ENCODE peak calls at places on chromosomes 16 and 17, in seven cellular contexts. W is IMR-90, M is H9, K is mesenchymal stem cell, T is H1, G is trophoblast cell, N is mesendoderm. H is an unnamed sample.

GRCh38 chr17:19911033-19911432 is 43.3 kb upstream of the ULK2 start:
- DNase-seq in N (peak), K (no peak), W (no peak), G (no peak), M (no peak), T (no peak), H (no peak)

GRCh38 chr16:85335584-85336492 is 223.6 kb upstream of the CIBAR2 start:
- DNase-seq in N (no peak), T (no peak), W (peak), G (no peak), K (peak), M (no peak), H (no peak)

GRCh38 chr16:56912746-56913703 is 18.9 kb upstream of the HERPUD1 start:
- DNase-seq in G (peak), T (no peak), K (peak), N (no peak), M (no peak), W (peak), H (no peak)

GRCh38 chr17:78653382-78653781 is 76.2 kb upstream of the DNAH17 start:
- DNase-seq in G (no peak), K (no peak), T (no peak), M (no peak), N (no peak), W (peak), H (no peak)

GRCh38 chr17:16255481-16255901 is 38.5 kb downstream of the PIGL start:
- DNase-seq in N (peak), W (peak), G (no peak), K (no peak), M (peak), T (peak), H (peak)

GRCh38 chr17:27879987-27880608 is 13.1 kb downstream of the LYRM9 start:
- DNase-seq in T (peak), W (peak), M (peak), N (peak), K (peak), G (peak), H (peak)

GRCh38 chr16:11190585-11191565 is 65.1 kb downstream of the SOCS1 start:
- DNase-seq in T (no peak), M (no peak), G (no peak), K (no peak), N (no peak), W (peak), H (no peak)

GRCh38 chr17:3271072-3271848 is 26.9 kb downstream of the OR3A1 start:
- DNase-seq in K (no peak), W (no peak), N (no peak), T (no peak), G (no peak), M (no peak), H (no peak)

GRCh38 chr16:23898682-23899430 is 63.1 kb downstream of the PRKCB start:
- DNase-seq in K (no peak), M (no peak), N (no peak), T (no peak), G (no peak), W (no peak), H (no peak)
- H2AK5ac ChIP-seq in K (no peak), M (no peak), N (no peak), T (no peak), G (no peak), W (no peak), H (no peak)

GRCh38 chr16:69924777-69925191 is 26.4 kb upstream of the CLEC18A start:
- DNase-seq in N (peak), K (peak), T (no peak), W (peak), G (no peak), M (no peak), H (no peak)
- H3K4me2 ChIP-seq in N (no peak), K (no peak), T (no peak), W (peak), G (peak), M (no peak), H (no peak)

GRCh38 chr17:10268005-10268404 is 69.6 kb upstream of the GAS7 start:
- DNase-seq in K (no peak), M (no peak), T (no peak), G (no peak), W (no peak), N (no peak), H (no peak)

GRCh38 chr17:10271004-10271620 is 72.7 kb upstream of the GAS7 start:
- DNase-seq in M (no peak), W (no peak), N (no peak), K (no peak), T (no peak), G (no peak), H (no peak)

GRCh38 chr17:10265100-10265810 is 66.8 kb upstream of the GAS7 start:
- DNase-seq in N (no peak), W (peak), T (no peak), K (peak), G (no peak), M (no peak), H (no peak)

GRCh38 chr17:10266477-10266876 is 68.1 kb upstream of the GAS7 start:
- DNase-seq in G (no peak), W (no peak), T (no peak), M (no peak), N (no peak), K (no peak), H (no peak)

DNA sequence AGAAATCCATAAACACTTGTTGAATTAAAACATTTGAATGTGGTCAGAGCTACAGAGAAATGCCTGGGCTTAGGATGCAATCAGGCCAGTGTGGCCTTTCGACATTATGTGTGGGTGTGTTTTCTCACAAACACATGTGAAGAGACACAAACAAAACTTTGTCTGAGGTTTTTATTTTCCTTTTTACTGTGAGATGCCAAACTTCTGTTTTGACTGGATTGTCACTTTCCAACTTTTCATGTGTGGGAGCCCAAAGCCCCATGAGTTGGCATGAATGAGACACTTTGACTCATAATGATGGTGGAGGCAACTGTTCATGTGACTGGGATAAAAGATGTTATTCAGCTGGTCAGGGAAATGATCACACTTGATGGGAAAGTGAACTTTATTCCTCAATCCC is 71.9 kb upstream of the GAS7 start:
- DNase-seq in T (no peak), K (no peak), M (no peak), N (no peak), W (no peak), G (no peak), H (no peak)
- H2AK5ac ChIP-seq in T (no peak), K (no peak), M (no peak), N (no peak), W (no peak), G (no peak), H (no peak)

DNA sequence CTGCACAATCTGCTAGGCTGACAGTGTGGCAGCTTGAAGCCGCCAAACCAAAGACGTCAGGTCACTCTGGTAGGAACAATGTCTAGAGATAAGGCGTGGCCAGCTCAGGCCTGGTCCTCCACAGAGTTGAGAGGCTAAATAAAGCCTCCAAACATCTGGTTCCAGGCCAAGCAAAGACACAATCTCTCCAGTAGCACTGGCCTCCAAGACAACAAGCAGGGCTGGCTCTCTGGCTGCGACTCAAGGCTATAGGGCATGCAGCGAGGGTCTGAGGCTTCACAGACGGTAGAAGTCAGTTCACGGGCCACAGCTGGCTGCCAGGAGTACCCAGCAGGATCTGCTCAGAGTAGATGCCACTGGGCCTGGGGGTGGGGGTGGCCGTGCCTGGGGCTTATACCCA is 75.6 kb downstream of the ABR start:
- DNase-seq in W (no peak), T (no peak), N (no peak), K (no peak), M (no peak), G (no peak), H (no peak)
- H3K4me2 ChIP-seq in W (no peak), T (no peak), N (no peak), K (no peak), M (no peak), G (no peak), H (no peak)

GRCh38 chr16:29111421-29111820 is 126.6 kb downstream of the LAT start:
- DNase-seq in K (no peak), T (no peak), W (no peak), G (no peak), N (no peak), M (no peak), H (no peak)

DNA sequence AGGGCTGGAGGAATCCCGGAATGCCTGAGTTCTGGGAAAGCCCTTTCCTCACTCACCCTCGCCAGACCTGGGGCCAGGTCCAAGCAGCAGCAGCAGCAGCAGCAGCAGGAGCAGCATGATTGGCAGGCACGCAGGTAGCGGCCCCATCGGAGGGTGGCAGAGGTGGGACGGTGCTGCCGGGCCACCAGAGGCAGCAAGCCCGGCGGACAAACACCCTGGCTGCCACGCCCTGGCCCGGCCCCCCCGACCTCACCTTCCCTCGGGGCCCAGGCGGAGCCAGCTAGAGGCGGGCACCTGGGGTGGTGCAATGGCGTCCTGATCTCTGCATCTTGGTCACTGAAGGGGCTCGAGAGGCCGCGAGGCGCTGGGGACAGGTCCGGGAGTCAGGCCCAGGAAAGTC is 122.4 kb downstream of the LAT start:
- DNase-seq in W (no peak), T (peak), K (no peak), M (peak), N (peak), G (no peak), H (no peak)
- H2AK5ac ChIP-seq in W (no peak), T (no peak), K (no peak), M (no peak), N (no peak), G (no peak), H (no peak)

DNA sequence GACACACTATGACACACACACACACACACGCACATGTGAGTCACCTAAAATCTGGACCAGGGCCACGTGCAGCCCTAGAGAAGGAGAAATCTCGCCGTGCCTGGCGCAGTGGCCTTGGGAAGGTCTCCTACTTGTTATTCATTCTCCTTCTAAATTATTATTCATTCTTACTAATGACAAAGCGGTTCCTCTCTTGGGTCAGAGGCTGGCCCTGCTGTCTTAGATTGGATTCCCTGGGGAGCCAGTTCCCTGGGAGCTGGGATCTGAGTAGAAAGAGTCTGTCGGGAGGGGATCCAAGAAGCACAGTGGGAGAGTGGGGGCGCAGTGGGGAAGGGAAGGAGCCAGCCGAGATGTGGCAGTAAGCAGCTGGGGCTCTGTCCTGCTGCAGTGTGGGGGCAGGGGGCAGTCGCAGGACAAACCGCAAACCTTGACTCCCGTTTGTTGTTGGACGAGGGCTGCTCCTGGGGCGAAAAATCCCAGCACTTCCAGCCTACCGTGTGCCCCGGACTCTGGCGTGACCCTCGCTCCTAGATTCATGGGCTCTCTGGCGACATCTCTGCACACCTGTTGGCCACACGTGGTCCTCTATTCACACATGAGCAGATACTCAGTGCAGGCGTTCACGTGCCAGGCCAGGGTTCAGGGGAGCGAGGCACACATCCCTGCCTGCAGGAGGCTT is 18.7 kb upstream of the JPH3 start:
- DNase-seq in M (no peak), K (peak), T (no peak), W (peak), N (no peak), G (no peak), H (no peak)
- H3K4me2 ChIP-seq in M (no peak), K (no peak), T (no peak), W (no peak), N (no peak), G (no peak), H (no peak)

GRCh38 chr16:82476786-82477185 is 150.0 kb upstream of the CDH13 start:
- DNase-seq in N (no peak), K (no peak), T (no peak), W (no peak), G (no peak), M (no peak), H (no peak)

GRCh38 chr16:82481455-82481854 is 145.3 kb upstream of the CDH13 start:
- DNase-seq in T (no peak), M (no peak), K (peak), W (peak), G (no peak), N (no peak), H (no peak)
- H2AK5ac ChIP-seq in T (no peak), M (no peak), K (no peak), W (no peak), G (no peak), N (no peak), H (no peak)

DNA sequence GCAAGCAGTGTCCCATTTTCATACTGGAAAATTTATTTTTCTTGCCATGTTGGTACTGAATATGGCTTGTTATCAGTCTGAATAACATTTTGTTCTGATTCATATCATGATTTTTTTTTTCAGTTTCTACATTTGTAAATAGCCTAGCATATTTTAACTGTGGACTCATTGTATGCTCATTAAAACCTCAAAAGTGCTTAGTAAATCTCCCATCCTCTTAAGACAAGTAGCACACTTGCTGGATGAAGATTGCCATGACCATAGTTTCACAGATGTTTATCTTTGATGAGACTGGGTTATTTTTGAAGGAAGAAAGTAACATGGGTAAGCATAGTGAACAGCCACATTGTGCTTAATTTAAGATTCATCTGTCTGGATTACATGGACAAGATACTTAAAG is 878 bp downstream of the KRT10 start:
- DNase-seq in N (no peak), G (no peak), K (peak), M (no peak), T (no peak), W (peak), H (no peak)
- H3K4me2 ChIP-seq in N (no peak), G (no peak), K (no peak), M (no peak), T (no peak), W (peak), H (no peak)

DNA sequence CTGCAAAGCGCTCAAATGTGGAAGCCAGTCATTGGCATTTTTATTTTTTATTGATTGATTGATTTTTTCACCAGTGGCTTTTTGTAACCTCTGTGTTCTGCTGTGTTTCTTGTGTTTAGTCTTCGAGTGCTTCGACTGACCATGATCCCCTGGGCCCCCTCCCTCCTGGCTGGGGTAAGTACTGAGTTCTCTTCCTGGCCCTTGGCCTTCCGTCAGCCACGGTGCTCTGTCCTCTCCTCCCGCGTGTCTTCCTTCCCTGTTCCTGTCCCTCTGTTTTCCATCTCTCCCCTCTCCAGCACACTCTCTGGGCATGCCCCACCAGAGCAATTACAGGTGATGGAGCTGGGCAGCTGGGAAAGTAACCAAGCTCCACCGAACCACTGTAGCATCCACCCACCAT is 25.8 kb upstream of the CLEC18A start:
- DNase-seq in T (no peak), W (no peak), N (no peak), G (no peak), K (no peak), M (no peak), H (no peak)
- H2AK5ac ChIP-seq in T (no peak), W (peak), N (no peak), G (no peak), K (peak), M (no peak), H (no peak)